ENCODE peak calls at places on chromosomes 2 and 18, in nine cellular contexts. O is GM12891, J is transverse colon, I is GM23338, P is breast epithelium, A is upper lobe of left lung, N is Panc1, F is spleen, L is prostate gland. V is an unnamed sample.

GRCh38 chr2:225334524-225334923 is 65.0 kb upstream of the NYAP2 start:
- DNase-seq in O (no peak), J (no peak), I (no peak), P (no peak), A (no peak), N (no peak), F (no peak), L (no peak), V (no peak)

GRCh38 chr18:34738173-34738894 is 28.2 kb downstream of the DTNA start:
- DNase-seq in O (no peak), J (no peak), I (no peak), P (no peak), A (no peak), N (peak; percentile 13), F (no peak), L (no peak), V (no peak)

GRCh38 chr2:30098271-30099005 is 48.4 kb upstream of the YPEL5 start:
- DNase-seq in O (no peak), J (no peak), I (no peak), P (no peak), A (no peak), N (no peak), F (no peak), L (no peak), V (no peak)

GRCh38 chr2:111662039-111662740 is 221.8 kb downstream of the ANAPC1 start:
- DNase-seq in O (no peak), J (no peak), I (no peak), P (no peak), A (no peak), N (peak; percentile 22), F (no peak), L (no peak), V (no peak)

GRCh38 chr18:66534110-66534509 is 69.8 kb downstream of the CDH19 start:
- DNase-seq in O (no peak), J (no peak), I (peak; percentile 19), P (no peak), A (no peak), N (no peak), F (no peak), L (no peak), V (no peak)

GRCh38 chr2:96108578-96109561 is 7.5 kb downstream of the ADRA2B start:
- DNase-seq in O (no peak), J (no peak), I (peak; percentile 68), P (no peak), A (no peak), N (no peak), F (peak; percentile 72), L (no peak), V (no peak)

GRCh38 chr2:33602216-33602830 is 3.2 kb upstream of the FAM98A start:
- DNase-seq in O (no peak), J (no peak), I (no peak), P (no peak), A (no peak), N (no peak), F (no peak), L (no peak), V (no peak)

GRCh38 chr2:69026026-69026425 is 13.0 kb downstream of the ANTXR1 start:
- DNase-seq in O (no peak), J (peak; percentile 44), I (peak; percentile 79), P (no peak), A (no peak), N (no peak), F (no peak), L (peak; percentile 32), V (peak; percentile 39)

GRCh38 chr2:74001121-74001520 is 16.4 kb downstream of the TET3 start:
- DNase-seq in O (no peak), J (no peak), I (no peak), P (no peak), A (no peak), N (no peak), F (peak; percentile 66), L (no peak), V (no peak)

GRCh38 chr2:74001781-74002514 is 17.2 kb downstream of the TET3 start:
- DNase-seq in O (no peak), J (no peak), I (no peak), P (no peak), A (no peak), N (no peak), F (peak; percentile 72), L (no peak), V (no peak)

GRCh38 chr2:74004212-74005182 is 19.8 kb downstream of the TET3 start:
- DNase-seq in O (no peak), J (no peak), I (no peak), P (no peak), A (no peak), N (no peak), F (peak; percentile 59), L (no peak), V (peak; percentile 37)

GRCh38 chr2:74003494-74004211 is 18.9 kb downstream of the TET3 start:
- DNase-seq in O (no peak), J (no peak), I (peak; percentile 30), P (no peak), A (no peak), N (no peak), F (peak; percentile 66), L (no peak), V (peak; percentile 81)

DNA sequence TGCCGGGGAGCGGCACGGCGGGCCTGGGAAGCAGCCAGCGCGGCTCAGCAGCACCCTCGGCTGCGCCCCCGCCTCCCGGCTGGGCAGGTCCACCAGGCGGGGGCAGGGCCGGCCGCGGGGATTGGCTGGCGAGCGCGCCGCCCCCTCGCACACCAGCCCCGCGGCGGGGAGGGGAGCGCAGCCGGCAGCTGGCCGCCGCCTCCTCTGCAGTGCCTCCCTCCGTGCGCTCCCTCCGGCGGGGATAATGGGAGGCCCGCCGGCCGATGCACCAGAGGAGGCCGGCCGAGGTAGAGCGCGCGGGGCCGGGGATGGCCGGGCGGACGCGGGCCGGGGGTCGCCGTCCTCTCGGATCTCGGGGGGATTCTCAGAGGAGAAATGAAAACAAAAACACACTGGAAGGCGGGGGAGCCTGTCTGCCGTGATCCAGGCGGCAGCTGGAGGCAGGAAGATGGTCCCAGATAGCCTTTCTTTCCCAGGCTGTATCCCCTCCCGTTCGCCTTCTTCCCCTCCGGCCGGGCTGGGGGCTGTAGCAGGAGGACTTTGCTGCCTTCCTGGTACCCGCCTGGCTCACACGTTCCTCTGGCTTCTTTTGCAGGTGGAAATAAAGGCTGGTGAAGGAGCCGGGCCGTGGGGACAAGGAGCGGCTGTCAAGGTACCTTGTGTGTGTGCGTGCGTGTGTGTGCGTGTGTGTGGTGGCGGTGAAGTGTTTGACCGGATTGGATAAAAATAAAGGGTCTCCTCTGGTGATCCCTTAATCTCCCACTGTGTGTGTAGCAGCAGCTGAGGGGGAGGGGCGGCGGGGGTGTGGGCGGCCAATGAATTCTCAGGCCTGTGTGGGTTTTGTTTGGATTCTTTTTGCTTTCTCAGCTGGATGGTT is 18.0 kb downstream of the TET3 start:
- DNase-seq in O (peak; percentile 96), J (peak; percentile 85), I (peak; percentile 91), P (peak; percentile 51), A (peak; percentile 96), N (no peak), F (peak; percentile 95), L (peak; percentile 78), V (peak; percentile 93)
- TF ChIP-seq POLR2AphosphoS5 in O (no peak), J (peak; percentile 63), I (peak; percentile 76), P (no peak), A (no peak), N (no peak), F (peak; percentile 77), L (peak; percentile 28), V (no peak)

GRCh38 chr2:177284531-177284930 is 20.0 kb upstream of the NFE2L2 start:
- DNase-seq in O (no peak), J (no peak), I (no peak), P (no peak), A (no peak), N (no peak), F (no peak), L (no peak), V (no peak)

GRCh38 chr2:177285892-177286715 is 21.6 kb upstream of the NFE2L2 start:
- DNase-seq in O (no peak), J (no peak), I (no peak), P (no peak), A (no peak), N (no peak), F (no peak), L (no peak), V (no peak)

GRCh38 chr2:177295479-177295878 is 31.0 kb upstream of the NFE2L2 start:
- DNase-seq in O (no peak), J (no peak), I (no peak), P (no peak), A (no peak), N (no peak), F (no peak), L (no peak), V (no peak)

GRCh38 chr2:177291701-177292100 is 27.2 kb upstream of the NFE2L2 start:
- DNase-seq in O (no peak), J (no peak), I (no peak), P (no peak), A (no peak), N (no peak), F (no peak), L (no peak), V (no peak)

GRCh38 chr2:177289824-177290632 is 25.5 kb upstream of the NFE2L2 start:
- DNase-seq in O (no peak), J (no peak), I (no peak), P (no peak), A (no peak), N (no peak), F (no peak), L (no peak), V (no peak)
- TF ChIP-seq POLR2AphosphoS5 in O (no peak), J (no peak), I (no peak), P (no peak), A (no peak), N (no peak), F (no peak), L (no peak), V (no peak)

GRCh38 chr18:48950536-48951447 is at the start of gene SMAD7:
- DNase-seq in O (no peak), J (peak; percentile 50), I (no peak), P (no peak), A (peak; percentile 88), N (no peak), F (no peak), L (no peak), V (no peak)

GRCh38 chr18:48949051-48949605 is 1.6 kb downstream of the SMAD7 start:
- DNase-seq in O (no peak), J (peak; percentile 82), I (no peak), P (no peak), A (no peak), N (no peak), F (peak; percentile 80), L (no peak), V (no peak)

GRCh38 chr18:48948112-48949050 is 2.4 kb downstream of the SMAD7 start:
- DNase-seq in O (no peak), J (peak; percentile 70), I (peak; percentile 69), P (no peak), A (peak; percentile 92), N (no peak), F (peak; percentile 90), L (peak; percentile 75), V (peak; percentile 59)

GRCh38 chr18:48951448-48952286 is 902 bp upstream of the SMAD7 start:
- DNase-seq in O (peak; percentile 79), J (peak; percentile 90), I (peak; percentile 93), P (peak; percentile 87), A (peak; percentile 97), N (no peak), F (peak; percentile 95), L (peak; percentile 85), V (peak; percentile 79)

DNA sequence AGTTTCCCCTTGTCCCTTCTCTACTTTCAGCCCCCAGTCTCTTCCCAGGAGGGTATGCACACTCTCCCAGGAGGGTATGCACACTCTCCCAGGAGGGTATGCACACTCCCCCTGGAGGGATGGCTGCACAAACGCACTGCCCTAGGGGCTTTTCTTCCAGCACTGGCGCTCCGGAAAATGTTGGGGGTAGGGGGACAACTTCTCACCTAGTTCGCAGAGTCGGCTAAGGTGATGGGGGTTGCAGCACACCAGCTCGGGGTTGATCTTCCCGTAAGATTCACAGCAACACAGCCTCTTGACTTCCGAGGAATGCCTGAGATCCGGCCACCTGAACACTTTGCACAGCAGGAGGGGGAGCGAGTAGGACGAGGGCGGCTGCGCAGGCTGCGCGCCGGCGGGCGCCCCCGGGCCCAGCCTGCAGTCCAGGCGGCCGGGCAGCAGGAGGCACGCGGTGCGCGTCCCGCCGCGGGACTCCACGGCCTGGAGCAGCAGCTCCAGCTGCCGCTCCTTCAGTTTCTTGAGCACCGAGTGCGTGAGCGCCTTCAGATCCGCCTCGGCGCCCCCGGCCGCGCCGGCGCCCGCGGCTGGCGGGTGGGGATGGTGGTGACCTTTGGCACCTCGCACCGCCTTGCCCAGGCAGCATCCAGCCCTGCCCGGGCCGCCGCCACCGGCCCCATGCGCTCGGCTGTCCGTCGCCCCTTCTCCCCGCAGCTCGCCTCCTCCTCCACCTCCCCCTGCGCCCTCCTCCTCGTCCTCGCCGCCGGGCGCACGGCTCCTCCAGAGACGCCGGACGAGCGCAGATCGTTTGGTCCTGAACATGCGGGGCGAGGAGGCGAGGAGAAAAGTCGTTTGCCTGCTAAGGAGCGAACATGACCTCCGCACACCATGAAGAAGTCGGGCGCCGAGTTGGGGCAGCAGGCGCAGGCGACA is 894 bp downstream of the SMAD7 start:
- DNase-seq in O (no peak), J (peak; percentile 52), I (peak; percentile 90), P (no peak), A (peak; percentile 91), N (no peak), F (peak; percentile 87), L (no peak), V (peak; percentile 27)
- TF ChIP-seq POLR2AphosphoS5 in O (no peak), J (peak; percentile 40), I (no peak), P (peak; percentile 14), A (no peak), N (no peak), F (peak; percentile 57), L (no peak), V (no peak)

DNA sequence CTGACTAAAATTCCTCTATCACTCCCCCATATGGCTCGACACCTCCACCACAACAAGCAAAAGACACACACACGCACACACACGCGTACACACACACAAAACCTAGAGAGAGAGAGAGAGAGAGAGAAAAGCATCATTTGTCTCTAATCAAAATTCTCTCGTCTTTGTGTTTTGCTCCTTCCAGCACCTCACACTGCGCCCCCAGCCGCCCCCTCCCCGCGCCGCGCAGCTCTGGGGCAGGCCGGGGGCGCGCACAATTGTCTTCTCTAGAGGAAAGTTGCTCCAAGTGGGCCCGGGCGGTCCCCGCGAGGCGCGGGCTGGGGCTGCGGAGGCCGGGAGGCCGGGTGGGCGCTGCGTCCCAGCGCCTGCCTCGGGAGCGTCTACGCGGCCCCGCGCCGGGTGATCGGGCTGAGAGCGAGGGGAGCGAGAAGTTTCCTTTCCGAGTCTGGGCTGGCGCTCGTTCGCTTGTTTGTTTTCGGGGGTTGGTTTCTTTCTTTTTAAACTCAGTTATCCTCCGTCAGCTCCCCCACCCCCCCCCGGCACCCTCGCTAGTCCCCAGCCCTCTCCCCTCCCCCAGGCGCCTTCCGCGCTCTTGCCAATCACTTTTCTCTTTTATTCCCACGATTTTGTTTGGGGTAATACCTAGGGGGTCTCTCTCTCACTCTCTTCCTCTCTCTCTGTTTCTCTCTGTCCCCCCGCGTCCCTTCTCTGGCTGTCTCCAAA is 4.1 kb downstream of the ZEB2 start:
- DNase-seq in O (no peak), J (peak; percentile 25), I (peak; percentile 75), P (no peak), A (peak; percentile 91), N (no peak), F (peak; percentile 90), L (no peak), V (peak; percentile 36)
- TF ChIP-seq POLR2AphosphoS5 in O (no peak), J (no peak), I (no peak), P (no peak), A (no peak), N (no peak), F (peak; percentile 80), L (no peak), V (peak; percentile 13)